ENCODE peak calls at places on chromosome 2, in seven cellular contexts. D is transverse colon, G is K562, B is Panc1, H is HCT116, E is GM23338, A is spleen. S is an unnamed sample.

GRCh38 chr2:42949125-42949524 is 156.7 kb upstream of the HAAO start:
- DNase-seq in E (no peak), G (no peak), H (no peak), B (no peak), D (no peak), A (peak), S (no peak)

GRCh38 chr2:46836295-46837111 is 79.1 kb downstream of the MCFD2 start:
- DNase-seq in G (no peak), A (no peak), E (no peak), H (no peak), D (no peak), B (no peak), S (peak)

GRCh38 chr2:205270689-205271088 is 411.6 kb upstream of the NRP2 start:
- DNase-seq in A (no peak), G (peak), B (no peak), D (no peak), H (no peak), E (no peak), S (no peak)

GRCh38 chr2:38702413-38702812 is 36.5 kb downstream of the GALM start:
- DNase-seq in A (no peak), D (no peak), B (no peak), G (peak), E (no peak), H (no peak), S (no peak)

GRCh38 chr2:12819721-12820120 is 103.0 kb downstream of the TRIB2 start:
- DNase-seq in D (no peak), B (no peak), H (no peak), A (no peak), E (no peak), G (no peak), S (no peak)

GRCh38 chr2:231706731-231707624 is 1.3 kb upstream of the PTMA start:
- DNase-seq in E (peak), D (peak), A (peak), G (peak), B (peak), H (peak), S (peak)

GRCh38 chr2:12089496-12089895 is 343.1 kb downstream of the LPIN1 start:
- DNase-seq in D (no peak), H (no peak), G (no peak), E (no peak), A (no peak), B (no peak), S (peak)

GRCh38 chr2:213246665-213247281 is 37.5 kb upstream of the SPAG16 start:
- DNase-seq in D (peak), H (peak), B (no peak), E (peak), A (no peak), G (peak), S (no peak)

GRCh38 chr2:64766841-64767669 is 113.3 kb upstream of the SERTAD2 start:
- DNase-seq in A (no peak), B (no peak), D (no peak), H (no peak), G (peak), E (no peak), S (no peak)

GRCh38 chr2:64769392-64770044 is 115.8 kb upstream of the SERTAD2 start:
- DNase-seq in B (no peak), E (no peak), D (peak), G (no peak), H (no peak), A (peak), S (no peak)

GRCh38 chr2:64770137-64770780 is 116.5 kb upstream of the SERTAD2 start:
- DNase-seq in E (no peak), H (no peak), D (no peak), G (peak), A (no peak), B (no peak), S (no peak)

GRCh38 chr2:64768426-64769033 is 114.8 kb upstream of the SERTAD2 start:
- DNase-seq in G (no peak), H (no peak), A (no peak), B (no peak), D (no peak), E (peak), S (no peak)

GRCh38 chr2:64767670-64768425 is 114.1 kb upstream of the SERTAD2 start:
- DNase-seq in D (peak), H (no peak), G (peak), B (peak), E (peak), A (peak), S (peak)
- TF ChIP-seq POLR2AphosphoS5 in D (peak), H (peak), G (peak), B (peak), E (peak), A (peak), S (peak)

GRCh38 chr2:21217421-21217820 is 93.7 kb downstream of the TDRD15 start:
- DNase-seq in B (no peak), E (no peak), H (no peak), D (no peak), A (no peak), G (no peak), S (no peak)
- H3K27ac ChIP-seq in B (no peak), E (no peak), H (no peak), D (no peak), A (no peak), G (no peak), S (no peak)

GRCh38 chr2:181805228-181806038 is 86.1 kb upstream of the ITPRID2 start:
- DNase-seq in A (no peak), B (no peak), H (no peak), G (peak), E (no peak), D (no peak), S (no peak)
- TF ChIP-seq POLR2AphosphoS5 in A (no peak), B (no peak), H (no peak), G (no peak), E (no peak), D (no peak), S (no peak)

GRCh38 chr2:23708771-23709170 is 218.2 kb downstream of the ATAD2B start:
- DNase-seq in A (no peak), D (no peak), B (no peak), E (no peak), H (no peak), G (no peak), S (no peak)
- H3K27ac ChIP-seq in A (no peak), D (no peak), B (no peak), E (no peak), H (no peak), G (no peak), S (no peak)

GRCh38 chr2:120589782-120590608 is 145.7 kb upstream of the GLI2 start:
- DNase-seq in B (peak), G (no peak), D (no peak), E (no peak), H (no peak), A (no peak), S (no peak)
- TF ChIP-seq POLR2AphosphoS5 in B (no peak), G (no peak), D (no peak), E (no peak), H (no peak), A (no peak), S (no peak)